ENCODE peak calls at places on chromosome 22, in six cellular contexts. J, N, R, X, Y and U are unnamed samples.
A peak's percentile ranks its signal among the peaks of the same experiment; 100 is the strongest.

GRCh38 chr22:39028281-39028680 is 7.4 kb downstream of the APOBEC3D start:
- DNase-seq in J (no peak), N (no peak), R (no peak), X (no peak), Y (no peak), U (no peak)

GRCh38 chr22:50017701-50018224 is 5.2 kb upstream of the IL17REL start:
- DNase-seq in J (no peak), N (no peak), R (peak; percentile 39), X (no peak), Y (no peak), U (no peak)

GRCh38 chr22:43723816-43724215 is 88.3 kb downstream of the EFCAB6 start:
- DNase-seq in J (no peak), N (no peak), R (no peak), X (no peak), Y (no peak), U (no peak)

GRCh38 chr22:49166746-49167145 is 660.9 kb downstream of the BRD1 start:
- DNase-seq in J (no peak), N (no peak), R (no peak), X (no peak), Y (no peak), U (no peak)

GRCh38 chr22:20089226-20089976 is 9.4 kb downstream of the DGCR8 start:
- DNase-seq in J (no peak), N (peak; percentile 43), R (no peak), X (no peak), Y (no peak), U (no peak)

GRCh38 chr22:43533131-43533530 is 121.3 kb downstream of the MPPED1 start:
- DNase-seq in J (no peak), N (no peak), R (no peak), X (no peak), Y (no peak), U (no peak)

GRCh38 chr22:30566125-30566524 is 8.3 kb downstream of the GAL3ST1 start:
- DNase-seq in J (no peak), N (no peak), R (no peak), X (no peak), Y (no peak), U (no peak)

GRCh38 chr22:45896153-45896951 is 80.6 kb downstream of the WNT7B start:
- DNase-seq in J (no peak), N (peak; percentile 84), R (no peak), X (no peak), Y (no peak), U (no peak)

GRCh38 chr22:42277988-42278776 is 7.7 kb upstream of the TCF20 start:
- DNase-seq in J (no peak), N (peak; percentile 81), R (no peak), X (no peak), Y (no peak), U (no peak)

GRCh38 chr22:39593061-39593930 is 22.7 kb downstream of the CACNA1I start:
- DNase-seq in J (no peak), N (no peak), R (no peak), X (no peak), Y (no peak), U (peak; percentile 37)